ENCODE peak calls at places on chromosomes 4 and X, in six cellular contexts. E, J, A, G, R and F are unnamed samples.
A peak's percentile ranks its signal among the peaks of the same experiment; 100 is the strongest.

GRCh38 chr4:151408630-151409469 is at the start of gene FHIP1A:
- DNase-seq in E (peak; percentile 70), J (peak; percentile 84), R (no peak), A (peak; percentile 51), G (peak; percentile 93), F (peak; percentile 50)

GRCh38 chr4:172996571-172997216 is 171.9 kb upstream of the GALNT7 start:
- DNase-seq in R (no peak), G (no peak), J (no peak), E (no peak), A (peak; percentile 54), F (peak; percentile 89)

GRCh38 chrX:122026665-122027064 is 979.3 kb downstream of the GLUD2 start:
- DNase-seq in J (no peak), E (no peak), A (no peak), G (no peak), R (no peak), F (no peak)

GRCh38 chrX:80876877-80877276 is 67.2 kb upstream of the BRWD3 start:
- DNase-seq in A (peak; percentile 51), J (no peak), G (no peak), R (no peak), E (no peak), F (peak; percentile 51)

GRCh38 chrX:18938710-18939109 is 45.2 kb downstream of the PHKA2 start:
- DNase-seq in A (no peak), G (no peak), J (no peak), E (no peak), R (no peak), F (no peak)

GRCh38 chrX:31307952-31308351 is 236.1 kb upstream of the FTHL17 start:
- DNase-seq in J (no peak), E (no peak), R (no peak), A (no peak), G (no peak), F (no peak)

GRCh38 chr4:123433976-123434375 is 37.4 kb downstream of the SPRY1 start:
- DNase-seq in A (no peak), E (no peak), R (no peak), G (peak; percentile 56), J (no peak), F (no peak)

GRCh38 chrX:37701588-37701987 is 16.0 kb downstream of the XK start:
- DNase-seq in G (peak; percentile 72), R (no peak), E (no peak), J (no peak), A (no peak), F (no peak)

GRCh38 chrX:7179446-7179845 is 31.5 kb upstream of the PUDP start:
- DNase-seq in A (no peak), R (no peak), J (no peak), G (no peak), E (no peak), F (no peak)

GRCh38 chr4:96004341-96004740 is 164.4 kb downstream of the PDHA2 start:
- DNase-seq in J (no peak), A (no peak), E (no peak), R (no peak), G (no peak), F (no peak)

GRCh38 chrX:24371391-24371972 is 11.0 kb downstream of the SUPT20HL1 start:
- DNase-seq in E (peak; percentile 31), A (peak; percentile 73), J (peak; percentile 41), R (no peak), G (no peak), F (peak; percentile 69)

DNA sequence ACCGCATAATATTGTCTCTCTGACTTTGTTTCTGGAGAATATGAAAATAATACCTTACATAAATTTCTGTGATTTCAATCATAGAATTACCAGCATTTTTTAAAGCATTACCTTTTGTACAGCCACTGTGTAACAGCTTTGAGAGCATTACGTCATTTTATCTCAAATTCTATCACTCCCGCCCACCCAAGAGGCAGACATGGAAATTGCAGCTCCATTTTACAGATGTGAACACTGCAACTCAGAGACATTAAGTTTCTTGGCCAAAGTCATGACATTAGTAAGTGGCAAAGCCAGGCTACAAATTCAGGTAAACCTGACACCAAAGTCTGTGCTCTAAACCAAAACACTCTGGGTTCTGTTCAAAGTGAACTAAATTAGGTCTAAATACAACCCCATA is 33.6 kb upstream of the KDR start:
- DNase-seq in R (no peak), A (no peak), G (no peak), E (no peak), J (no peak), F (peak; percentile 25)
- TF ChIP-seq CTCF in R (no peak), A (no peak), G (no peak), E (no peak), J (no peak), F (no peak)

GRCh38 chr4:41359836-41360213 is 103.1 kb downstream of the UCHL1 start:
- DNase-seq in A (no peak), J (no peak), E (no peak), G (no peak), R (no peak), F (no peak)
- H3K4me3 ChIP-seq in A (peak overlapping the region; percentile 69), J (peak overlapping the region; percentile 65), E (no peak overlapping the region), G (peak overlapping the region; percentile 90), R (no peak overlapping the region), F (peak overlapping the region; percentile 48)

GRCh38 chr4:25702848-25703247 is 47.2 kb downstream of the SLC34A2 start:
- DNase-seq in G (no peak), A (peak; percentile 85), E (peak; percentile 28), J (no peak), R (peak; percentile 33), F (peak; percentile 75)
- TF ChIP-seq CTCF in G (no peak), A (peak; percentile 6), E (no peak), J (no peak), R (no peak), F (no peak)

GRCh38 chr4:157792716-157793115 is 380.1 kb downstream of the GASK1B start:
- DNase-seq in A (no peak), G (no peak), J (no peak), E (no peak), R (no peak), F (no peak)

GRCh38 chr4:157791236-157791635 is 381.6 kb downstream of the GASK1B start:
- DNase-seq in J (no peak), G (no peak), E (no peak), A (no peak), R (no peak), F (no peak)
- H3K4me3 ChIP-seq in J (no peak overlapping the region), G (no peak overlapping the region), E (no peak overlapping the region), A (no peak overlapping the region), R (no peak overlapping the region), F (no peak overlapping the region)

GRCh38 chr4:102422843-102423242 is 77.6 kb upstream of the SLC39A8 start:
- DNase-seq in G (no peak), J (no peak), E (no peak), R (no peak), A (no peak), F (no peak)

GRCh38 chr4:102423375-102423774 is 77.8 kb upstream of the NFKB1 start:
- DNase-seq in A (no peak), R (no peak), G (no peak), E (no peak), J (no peak), F (no peak)

GRCh38 chr4:102416765-102417164 is 71.5 kb upstream of the SLC39A8 start:
- DNase-seq in E (no peak), J (no peak), A (no peak), G (no peak), R (no peak), F (no peak)

DNA sequence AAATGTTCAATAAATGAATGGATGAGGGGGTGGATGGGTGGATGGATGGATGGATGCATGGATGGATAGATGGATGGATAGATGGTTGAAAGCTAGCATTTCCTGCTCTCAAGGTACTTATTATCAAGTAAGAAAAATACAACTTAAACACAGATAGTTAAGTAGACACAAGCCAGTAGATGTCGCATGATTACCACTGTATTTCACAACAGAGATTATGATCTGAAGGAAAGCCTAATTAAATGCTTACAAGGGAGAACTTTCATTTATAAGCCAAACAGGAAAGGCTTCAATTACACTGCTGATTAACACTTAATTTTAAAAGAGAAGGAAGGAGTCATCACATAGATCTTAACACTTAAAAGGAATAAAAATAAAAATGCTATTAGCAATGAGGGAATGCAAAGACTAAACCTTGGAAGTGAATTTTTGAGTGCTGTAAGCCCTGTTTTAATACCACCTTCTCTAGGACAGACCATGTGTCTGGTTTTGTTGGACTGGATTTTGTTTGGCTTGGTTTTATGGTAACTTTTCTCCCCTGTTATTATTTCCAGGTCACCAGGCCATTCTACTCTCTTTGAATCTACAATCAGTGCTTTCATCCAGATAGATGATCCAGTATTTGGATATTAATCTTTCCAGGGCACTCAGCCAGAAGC is 75.4 kb upstream of the SLC39A8 start:
- DNase-seq in G (no peak), R (no peak), A (no peak), E (no peak), J (no peak), F (peak; percentile 6)
- TF ChIP-seq CTCF in G (peak; percentile 22), R (peak; percentile 16), A (no peak), E (no peak), J (no peak), F (no peak)

GRCh38 chr4:1216869-1217294 is 32.0 kb downstream of the CTBP1 start:
- DNase-seq in G (no peak), A (no peak), E (no peak), J (no peak), R (no peak), F (no peak)

GRCh38 chr4:1215347-1216075 is 33.4 kb downstream of the CTBP1 start:
- DNase-seq in E (no peak), J (no peak), A (no peak), G (no peak), R (no peak), F (no peak)

GRCh38 chr4:1218892-1219552 is 29.9 kb downstream of the CTBP1 start:
- DNase-seq in R (no peak), A (no peak), J (no peak), E (no peak), G (no peak), F (no peak)

GRCh38 chr4:1216076-1216614 is 32.8 kb downstream of the CTBP1 start:
- DNase-seq in G (no peak), R (no peak), E (no peak), A (no peak), J (no peak), F (no peak)

GRCh38 chr4:1217366-1217765 is 31.6 kb downstream of the CTBP1 start:
- DNase-seq in E (no peak), G (no peak), R (no peak), J (no peak), A (no peak), F (no peak)
- H3K4me3 ChIP-seq in E (no peak overlapping the region), G (no peak overlapping the region), R (no peak overlapping the region), J (no peak overlapping the region), A (no peak overlapping the region), F (no peak overlapping the region)

DNA sequence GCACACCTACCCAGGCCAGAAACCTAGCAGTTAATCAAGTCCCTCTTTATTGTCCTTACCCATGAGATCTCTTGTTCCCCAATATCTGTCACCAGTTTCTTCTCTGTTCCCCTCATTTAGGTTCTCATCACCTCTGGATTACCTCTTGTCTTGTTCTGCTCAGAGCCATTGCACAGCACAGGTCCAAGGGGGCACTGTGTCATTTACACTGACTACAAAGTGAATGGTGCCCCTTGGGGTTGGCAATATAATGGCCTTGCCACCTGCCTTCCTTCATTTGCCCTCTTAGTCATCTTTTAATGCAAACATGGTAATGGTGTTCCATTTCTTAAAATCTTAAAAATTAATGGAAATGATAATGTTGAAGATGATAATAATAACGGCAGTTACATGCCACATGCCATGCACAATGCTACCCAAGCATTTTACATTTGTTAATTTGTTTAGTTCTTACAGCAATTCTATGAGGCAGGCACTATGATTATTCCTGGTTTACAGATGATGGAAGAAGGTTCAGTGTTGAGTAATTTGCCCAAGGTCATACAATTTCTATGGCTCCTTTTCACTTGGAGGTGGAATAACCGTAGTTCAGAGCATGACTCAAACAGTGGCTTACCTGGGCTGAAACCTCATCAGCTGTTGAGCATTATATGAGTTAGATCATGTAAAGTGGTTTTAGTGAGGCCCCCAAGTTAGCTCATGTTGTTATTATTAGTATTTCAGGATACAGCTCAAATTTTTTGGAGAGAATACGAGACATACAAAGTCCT is 117.9 kb downstream of the RASL11B start:
- DNase-seq in A (no peak), G (no peak), R (no peak), J (no peak), E (no peak), F (no peak)
- TF ChIP-seq CTCF in A (no peak), G (no peak), R (no peak), J (no peak), E (no peak), F (no peak)